ENCODE peak calls at places on chromosome 20, in four cellular contexts. F is prostate gland, Z is spleen, Y is suprapubic skin. D is an unnamed sample.

GRCh38 chr20:34639755-34640222 is 37.1 kb downstream of the PIGU start:
- DNase-seq in Y (no peak), Z (no peak), F (no peak), D (no peak)

GRCh38 chr20:60000271-60001026 is 42.2 kb downstream of the CDH26 start:
- DNase-seq in F (no peak), Y (no peak), Z (no peak), D (no peak)

GRCh38 chr20:62726716-62727583 is 18.3 kb downstream of the NTSR1 start:
- DNase-seq in Y (no peak), F (no peak), Z (no peak), D (no peak)

GRCh38 chr20:62428396-62429160 is 1.2 kb upstream of the RBBP8NL start:
- DNase-seq in Y (no peak), F (no peak), Z (no peak), D (no peak)

GRCh38 chr20:63380346-63380870 is 19.3 kb upstream of the CHRNA4 start:
- DNase-seq in Y (no peak), F (no peak), Z (no peak), D (no peak)

GRCh38 chr20:46013826-46014516 is 5.3 kb downstream of the MMP9 start:
- DNase-seq in F (no peak), Y (no peak), Z (peak; percentile 94), D (peak; percentile 88)

GRCh38 chr20:62614961-62615680 is 27.2 kb upstream of the SLCO4A1 start:
- DNase-seq in Y (no peak), F (no peak), Z (no peak), D (no peak)

GRCh38 chr20:3995067-3995748 is 20.1 kb downstream of the RNF24 start:
- DNase-seq in F (no peak), Y (no peak), Z (no peak), D (no peak)

GRCh38 chr20:10653593-10654288 is 20.1 kb downstream of the JAG1 start:
- DNase-seq in F (no peak), Z (no peak), Y (no peak), D (no peak)

GRCh38 chr20:46974669-46975434 is 80.2 kb downstream of the EYA2 start:
- DNase-seq in Z (no peak), F (peak; percentile 89), Y (no peak), D (no peak)

GRCh38 chr20:6828794-6829423 is 61.4 kb downstream of the BMP2 start:
- DNase-seq in F (peak; percentile 46), Z (no peak), Y (peak; percentile 69), D (peak; percentile 11)

GRCh38 chr20:46402236-46402886 is 4.1 kb downstream of the ELMO2 start:
- DNase-seq in F (no peak), Z (no peak), Y (no peak), D (no peak)

GRCh38 chr20:5844063-5844681 is 94.0 kb downstream of the SHLD1 start:
- DNase-seq in Z (no peak), F (no peak), Y (no peak), D (peak; percentile 44)

GRCh38 chr20:34984756-34985261 is 29.1 kb downstream of the MYH7B start:
- DNase-seq in Y (no peak), Z (no peak), F (no peak), D (no peak)

GRCh38 chr20:48621256-48622078 is 206.3 kb downstream of the PREX1 start:
- DNase-seq in F (no peak), Z (peak; percentile 74), Y (no peak), D (no peak)

GRCh38 chr20:38208088-38208487 is 43.0 kb upstream of the TGM2 start:
- DNase-seq in Y (peak; percentile 14), F (no peak), Z (peak; percentile 3), D (no peak)

GRCh38 chr20:14830466-14830865 is 493.1 kb upstream of the FLRT3 start:
- DNase-seq in F (no peak), Y (no peak), Z (no peak), D (peak; percentile 6)

GRCh38 chr20:51456511-51457280 is 85.8 kb downstream of the NFATC2 start:
- DNase-seq in F (peak; percentile 94), Z (peak; percentile 90), Y (peak; percentile 96), D (no peak)

GRCh38 chr20:18989736-18990474 is 176.3 kb downstream of the SCP2D1 start:
- DNase-seq in F (no peak), Y (no peak), Z (no peak), D (no peak)

GRCh38 chr20:55086421-55086820 is 611.0 kb downstream of the DOK5 start:
- DNase-seq in Z (no peak), F (no peak), Y (no peak), D (no peak)

GRCh38 chr20:57215826-57216471 is 50.5 kb downstream of the BMP7 start:
- DNase-seq in F (no peak), Y (no peak), Z (no peak), D (no peak)

GRCh38 chr20:18272451-18272850 is 15.9 kb upstream of the ZNF133 start:
- DNase-seq in F (no peak), Y (no peak), Z (no peak), D (no peak)

GRCh38 chr20:43723194-43723593 is 3.6 kb downstream of the GTSF1L start:
- DNase-seq in F (no peak), Z (no peak), Y (no peak), D (no peak)

GRCh38 chr20:3645309-3646066 is 17.7 kb downstream of the GFRA4 start:
- DNase-seq in Z (no peak), Y (no peak), F (no peak), D (no peak)

GRCh38 chr20:20710847-20711315 is 1.6 kb downstream of the RALGAPA2 start:
- DNase-seq in F (peak; percentile 67), Y (no peak), Z (no peak), D (no peak)

GRCh38 chr20:59771506-59772372 is 161.7 kb downstream of the SYCP2 start:
- DNase-seq in F (no peak), Z (no peak), Y (no peak), D (no peak)

GRCh38 chr20:14401479-14402138 is 64.2 kb upstream of the FLRT3 start:
- DNase-seq in Y (no peak), F (no peak), Z (no peak), D (no peak)

GRCh38 chr20:11581271-11581670 is 336.4 kb upstream of the BTBD3 start:
- DNase-seq in Y (no peak), Z (no peak), F (no peak), D (no peak)

GRCh38 chr20:35618372-35619131 is 2.9 kb downstream of the SPAG4 start:
- DNase-seq in Y (no peak), Z (peak; percentile 84), F (no peak), D (no peak)

GRCh38 chr20:4926531-4927156 is 74.7 kb downstream of the SLC23A2 start:
- DNase-seq in Y (no peak), F (no peak), Z (no peak), D (no peak)

GRCh38 chr20:4332466-4332865 is 317.1 kb upstream of the RNF24 start:
- DNase-seq in F (no peak), Z (no peak), Y (no peak), D (no peak)

DNA sequence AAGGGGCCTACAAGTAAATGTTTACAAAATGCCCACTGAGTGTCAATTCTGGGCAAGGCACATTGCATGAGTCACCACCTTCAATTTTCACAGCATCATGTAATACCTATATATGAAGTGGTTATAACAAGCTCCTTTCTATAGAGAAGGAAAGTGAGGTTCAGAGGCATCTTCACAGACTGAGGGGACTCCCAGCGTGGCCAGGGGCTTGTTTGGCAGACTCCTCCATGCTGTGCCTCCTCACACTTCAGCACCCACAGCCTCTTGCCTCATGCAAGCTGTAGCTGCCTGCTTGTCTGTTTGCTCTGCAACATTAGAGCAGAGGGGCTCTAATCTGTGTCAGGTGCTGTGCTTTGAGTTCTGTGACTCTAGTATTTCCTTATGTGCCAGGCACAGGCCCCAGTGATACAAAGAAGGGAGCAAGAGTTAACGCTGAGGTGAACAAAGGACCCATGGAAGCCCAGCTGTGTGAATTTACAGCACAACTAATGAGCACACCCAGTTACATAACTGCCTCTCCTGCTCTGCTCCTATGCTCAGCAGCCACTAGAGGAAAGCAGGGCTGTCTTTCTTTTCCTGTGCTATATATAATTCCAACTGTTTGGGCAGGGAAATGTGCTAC is 72.3 kb downstream of the ZHX3 start:
- DNase-seq in F (no peak), Z (no peak), Y (no peak), D (no peak)
- TF ChIP-seq POLR2AphosphoS5 in F (no peak), Z (no peak), Y (no peak), D (no peak)

GRCh38 chr20:407953-408842 is at the start of gene RBCK1:
- DNase-seq in Y (peak; percentile 91), F (peak; percentile 76), Z (peak; percentile 97), D (peak; percentile 99)
- TF ChIP-seq POLR2AphosphoS5 in Y (peak; percentile 59), F (no peak), Z (peak; percentile 84), D (peak; percentile 71)

DNA sequence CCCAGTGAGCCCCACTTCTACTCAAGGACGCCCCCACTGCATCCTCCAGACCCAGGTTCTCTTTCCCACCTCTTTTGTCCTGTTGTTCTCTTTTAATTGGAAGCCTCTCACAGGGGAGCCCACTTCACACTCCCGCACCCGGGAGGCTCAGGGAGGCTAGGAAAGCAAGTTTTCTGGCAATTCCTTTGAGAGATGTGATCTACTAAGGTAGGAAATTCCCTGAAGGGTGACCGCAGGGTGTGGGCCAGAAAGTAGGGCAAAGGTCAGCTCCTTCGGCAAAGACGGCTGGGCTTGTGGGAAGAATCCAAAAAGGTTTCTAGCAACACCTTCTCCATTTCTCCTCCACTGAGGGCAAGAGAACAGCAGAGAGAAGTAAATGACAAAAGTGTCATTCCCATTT is 98.1 kb upstream of the PTPN1 start:
- DNase-seq in F (no peak), Y (no peak), Z (no peak), D (no peak)
- TF ChIP-seq POLR2AphosphoS5 in F (no peak), Y (no peak), Z (no peak), D (no peak)

DNA sequence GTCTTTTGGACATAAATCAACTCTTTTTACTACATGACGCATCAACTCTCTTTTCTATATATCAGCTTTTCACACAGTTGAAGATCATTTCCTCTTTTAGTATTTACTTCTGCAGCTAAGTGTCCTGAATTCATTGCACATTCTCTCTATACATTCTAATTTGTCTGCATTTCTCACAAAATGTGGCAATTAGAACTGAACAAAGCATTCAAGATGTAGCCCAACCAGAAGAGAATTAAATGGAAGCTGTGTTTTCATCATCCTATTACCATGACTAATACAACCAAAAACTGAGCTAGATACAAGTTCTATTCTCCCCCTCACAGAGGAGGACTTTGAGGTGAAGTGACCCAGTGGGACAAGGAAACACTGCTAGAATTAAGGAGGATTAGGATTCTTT is 86.9 kb downstream of the PLCG1 start:
- DNase-seq in F (no peak), Y (no peak), Z (no peak), D (no peak)
- TF ChIP-seq POLR2AphosphoS5 in F (no peak), Y (no peak), Z (no peak), D (no peak)

GRCh38 chr20:12941025-12941424 is 67.7 kb upstream of the SPTLC3 start:
- DNase-seq in Z (no peak), Y (no peak), F (no peak), D (no peak)
- TF ChIP-seq POLR2AphosphoS5 in Z (no peak), Y (no peak), F (no peak), D (no peak)

GRCh38 chr20:49913399-49914047 is 1.8 kb downstream of the SPATA2 start:
- DNase-seq in Z (no peak), Y (no peak), F (no peak), D (no peak)

GRCh38 chr20:49915118-49915379 is 280 bp downstream of the SPATA2 start:
- DNase-seq in Z (no peak), Y (no peak), F (no peak), D (no peak)

GRCh38 chr20:49914310-49915117 is 815 bp downstream of the SPATA2 start:
- DNase-seq in Z (no peak), F (no peak), Y (no peak), D (no peak)

GRCh38 chr20:49916146-49917002 is 1.0 kb upstream of the SPATA2 start:
- DNase-seq in Z (no peak), Y (no peak), F (peak; percentile 55), D (no peak)

GRCh38 chr20:49915380-49916145 is at the start of gene SPATA2:
- DNase-seq in Y (peak; percentile 98), F (peak; percentile 93), Z (peak; percentile 98), D (peak; percentile 92)
- TF ChIP-seq POLR2AphosphoS5 in Y (peak; percentile 64), F (peak; percentile 90), Z (peak; percentile 94), D (no peak)